ENCODE peak calls at places on chromosomes 1 and 21, in eight cellular contexts. D is K562, I is GM12878, F is ovary, H is HepG2, T is stomach, S is SK-N-SH, Z is esophagus muscularis mucosa. Q is an unnamed sample.

GRCh38 chr1:61950418-61950817 is 208.1 kb downstream of the PATJ start:
- DNase-seq in T (no peak), D (no peak), H (peak), I (no peak), Z (no peak), S (no peak), F (no peak), Q (no peak)

GRCh38 chr1:244022301-244022700 is 28.8 kb upstream of the ZBTB18 start:
- DNase-seq in H (no peak), D (no peak), T (no peak), S (no peak), I (no peak), F (no peak), Z (no peak), Q (no peak)

GRCh38 chr1:230231739-230232075 is 164.7 kb downstream of the GALNT2 start:
- DNase-seq in T (peak), Z (no peak), D (peak), S (no peak), F (peak), H (no peak), I (no peak), Q (peak)

GRCh38 chr1:45334308-45335245 is 5.4 kb upstream of the TOE1 start:
- DNase-seq in H (no peak), F (no peak), I (no peak), D (no peak), T (no peak), S (no peak), Z (no peak), Q (no peak)

GRCh38 chr1:79326875-79327274 is 320.3 kb upstream of the ADGRL4 start:
- DNase-seq in D (no peak), H (no peak), I (no peak), S (no peak), Z (no peak), F (no peak), T (no peak), Q (no peak)

GRCh38 chr1:111736548-111737215 is 2.5 kb downstream of the INKA2 start:
- DNase-seq in I (no peak), D (no peak), F (peak), T (no peak), H (no peak), Z (no peak), S (no peak), Q (no peak)

GRCh38 chr1:235442788-235443429 is 61.3 kb downstream of the B3GALNT2 start:
- DNase-seq in F (no peak), H (no peak), S (no peak), T (no peak), D (peak), Z (no peak), I (no peak), Q (no peak)

GRCh38 chr1:180181048-180181447 is 26.4 kb downstream of the QSOX1 start:
- DNase-seq in I (no peak), D (peak), S (peak), H (no peak), F (no peak), T (no peak), Z (no peak), Q (no peak)

GRCh38 chr1:39164256-39164655 is 40.2 kb upstream of the MACF1 start:
- DNase-seq in F (no peak), H (no peak), I (no peak), Z (no peak), S (no peak), T (no peak), D (no peak), Q (no peak)

GRCh38 chr1:242208021-242208420 is 209.1 kb upstream of the MAP1LC3C start:
- DNase-seq in I (no peak), Z (no peak), F (no peak), D (no peak), S (no peak), T (no peak), H (no peak), Q (no peak)

GRCh38 chr1:99527078-99527477 is 118.8 kb upstream of the PALMD start:
- DNase-seq in D (peak), Z (no peak), S (peak), F (no peak), T (no peak), H (peak), I (no peak), Q (no peak)

GRCh38 chr1:13922440-13922839 is 222.5 kb downstream of the PRDM2 start:
- DNase-seq in D (no peak), F (no peak), T (no peak), H (no peak), S (no peak), I (no peak), Z (peak), Q (no peak)

GRCh38 chr1:84585803-84586202 is 11.6 kb upstream of the CTBS start:
- DNase-seq in T (no peak), H (no peak), S (no peak), Z (no peak), D (no peak), I (no peak), F (no peak), Q (no peak)

GRCh38 chr1:214385428-214385827 is 104.5 kb downstream of the SMYD2 start:
- DNase-seq in D (no peak), T (no peak), H (no peak), S (no peak), F (no peak), I (no peak), Z (no peak), Q (no peak)

GRCh38 chr1:156860639-156861423 is at the start of gene NTRK1:
- DNase-seq in F (no peak), H (no peak), S (peak), I (no peak), D (peak), T (peak), Z (no peak), Q (peak)

GRCh38 chr1:119712342-119713038 is 756 bp downstream of the PHGDH start:
- DNase-seq in Z (peak), D (peak), F (peak), I (no peak), S (peak), T (peak), H (peak), Q (peak)

GRCh38 chr1:192485692-192486436 is 89.7 kb upstream of the RGS1 start:
- DNase-seq in S (no peak), F (peak), T (peak), I (no peak), D (no peak), Z (peak), H (peak), Q (peak)

GRCh38 chr1:203742446-203742845 is 22.5 kb upstream of the LAX1 start:
- DNase-seq in S (no peak), H (no peak), T (no peak), F (no peak), I (no peak), Z (no peak), D (no peak), Q (no peak)

GRCh38 chr1:111275079-111275478 is 15.6 kb upstream of the CHIA start:
- DNase-seq in Z (no peak), T (no peak), I (no peak), F (no peak), D (no peak), S (peak), H (no peak), Q (peak)

GRCh38 chr1:179883040-179883501 is 986 bp downstream of the TOR1AIP1 start:
- DNase-seq in I (no peak), T (peak), D (no peak), S (peak), H (no peak), Z (no peak), F (no peak), Q (peak)

GRCh38 chr1:29412591-29412990 is 176.3 kb downstream of the PTPRU start:
- DNase-seq in Z (no peak), T (no peak), S (no peak), I (no peak), F (no peak), H (no peak), D (no peak), Q (no peak)

GRCh38 chr21:29077651-29078090 is 4.2 kb upstream of the CCT8 start:
- DNase-seq in H (no peak), Z (no peak), D (no peak), F (no peak), S (no peak), I (peak), T (no peak), Q (no peak)

GRCh38 chr21:17798796-17799195 is 20.4 kb downstream of the C21orf91 start:
- DNase-seq in H (no peak), D (no peak), S (no peak), F (no peak), T (no peak), Z (no peak), I (no peak), Q (no peak)

GRCh38 chr1:241323510-241323909 is 33.5 kb downstream of the RGS7 start:
- DNase-seq in D (peak), H (no peak), F (no peak), S (peak), T (peak), I (no peak), Z (no peak), Q (peak)

GRCh38 chr21:29215709-29216108 is 83.0 kb upstream of the BACH1 start:
- DNase-seq in D (no peak), F (no peak), Z (no peak), T (no peak), H (no peak), S (no peak), I (no peak), Q (no peak)

GRCh38 chr1:34474566-34474965 is 280.3 kb upstream of the GJB5 start:
- DNase-seq in Z (no peak), I (no peak), S (no peak), H (no peak), T (no peak), F (no peak), D (no peak), Q (no peak)

GRCh38 chr1:86714159-86714558 is 9.8 kb downstream of the SH3GLB1 start:
- DNase-seq in D (no peak), H (peak), I (no peak), Z (no peak), T (no peak), S (no peak), F (no peak), Q (no peak)

GRCh38 chr1:170634293-170634692 is 29.6 kb upstream of the PRRX1 start:
- DNase-seq in I (no peak), F (no peak), Z (no peak), S (no peak), D (no peak), H (no peak), T (no peak), Q (no peak)
- TF ChIP-seq EP300 in I (no peak), F (no peak), Z (no peak), S (peak), D (no peak), H (no peak), T (no peak), Q (no peak)

GRCh38 chr1:76140227-76140626 is 65.7 kb downstream of the ST6GALNAC3 start:
- DNase-seq in D (no peak), F (no peak), H (no peak), S (no peak), I (no peak), T (no peak), Z (no peak), Q (peak)
- TF ChIP-seq EP300 in D (no peak), F (no peak), H (no peak), S (no peak), I (no peak), T (no peak), Z (no peak), Q (no peak)

DNA sequence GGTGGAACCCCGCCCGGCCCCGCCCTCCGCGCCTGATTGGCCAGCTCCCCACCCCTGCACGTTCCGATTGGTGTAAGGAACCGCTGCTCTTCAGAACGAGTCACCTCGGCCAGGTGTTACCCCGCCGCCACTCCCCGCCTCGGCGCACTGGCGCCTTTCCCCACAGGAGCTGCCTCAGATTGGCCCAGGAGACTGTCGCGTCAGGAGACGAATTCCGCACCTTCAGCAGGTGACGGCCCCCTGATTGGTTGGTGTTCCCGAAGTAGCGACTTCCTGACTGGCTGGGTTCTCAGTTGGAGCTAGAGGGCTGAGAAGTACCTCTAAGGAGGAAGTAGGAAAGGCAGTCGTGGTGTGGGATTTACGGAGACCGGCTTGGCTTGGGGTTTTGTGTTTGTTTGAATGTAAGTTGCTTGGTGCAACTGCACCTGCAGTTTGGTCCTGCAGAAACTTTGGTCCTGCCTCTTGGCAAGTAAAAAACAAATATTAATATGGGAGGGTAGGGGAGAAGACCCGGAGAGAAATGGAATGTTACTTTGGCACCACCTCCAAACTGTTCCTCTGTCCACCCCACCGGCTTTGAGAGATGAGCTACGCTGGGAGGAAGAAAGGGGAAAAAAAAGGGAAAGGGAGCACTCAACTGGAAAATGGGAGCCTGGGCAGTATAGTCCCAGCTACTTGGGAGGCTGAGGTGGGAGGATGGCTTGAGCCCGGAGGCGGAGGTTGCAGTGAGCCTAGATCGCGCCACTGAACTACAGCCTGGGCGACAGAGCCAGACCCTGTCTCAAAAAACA is 411 bp upstream of the F11R start:
- DNase-seq in S (peak), D (peak), H (peak), T (peak), Z (peak), F (peak), I (peak), Q (peak)
- TF ChIP-seq EP300 in S (no peak), D (no peak), H (no peak), T (no peak), Z (no peak), F (no peak), I (no peak), Q (no peak)

GRCh38 chr1:172185206-172185605 is 235.3 kb upstream of the C1orf105 start:
- DNase-seq in Z (no peak), D (no peak), I (peak), T (no peak), S (no peak), H (no peak), F (no peak), Q (no peak)
- TF ChIP-seq EP300 in Z (no peak), D (no peak), I (peak), T (no peak), S (no peak), H (no peak), F (no peak), Q (no peak)

GRCh38 chr1:24385160-24385939 is 28.2 kb downstream of the STPG1 start:
- DNase-seq in F (no peak), D (peak), T (no peak), S (no peak), I (no peak), H (no peak), Z (peak), Q (no peak)

GRCh38 chr1:24386931-24387330 is 26.7 kb downstream of the STPG1 start:
- DNase-seq in I (no peak), F (no peak), T (no peak), Z (peak), H (no peak), D (no peak), S (no peak), Q (no peak)

GRCh38 chr1:24384251-24385090 is 29.1 kb downstream of the STPG1 start:
- DNase-seq in D (no peak), F (no peak), H (no peak), Z (peak), T (peak), S (no peak), I (no peak), Q (peak)

GRCh38 chr1:24387636-24388035 is 25.9 kb downstream of the STPG1 start:
- DNase-seq in T (no peak), I (no peak), D (no peak), Z (peak), F (no peak), H (no peak), S (no peak), Q (no peak)

GRCh38 chr1:24386241-24386640 is 27.3 kb downstream of the STPG1 start:
- DNase-seq in T (no peak), D (no peak), S (no peak), F (no peak), H (no peak), I (no peak), Z (peak), Q (no peak)
- TF ChIP-seq EP300 in T (no peak), D (no peak), S (no peak), F (no peak), H (no peak), I (no peak), Z (no peak), Q (no peak)

DNA sequence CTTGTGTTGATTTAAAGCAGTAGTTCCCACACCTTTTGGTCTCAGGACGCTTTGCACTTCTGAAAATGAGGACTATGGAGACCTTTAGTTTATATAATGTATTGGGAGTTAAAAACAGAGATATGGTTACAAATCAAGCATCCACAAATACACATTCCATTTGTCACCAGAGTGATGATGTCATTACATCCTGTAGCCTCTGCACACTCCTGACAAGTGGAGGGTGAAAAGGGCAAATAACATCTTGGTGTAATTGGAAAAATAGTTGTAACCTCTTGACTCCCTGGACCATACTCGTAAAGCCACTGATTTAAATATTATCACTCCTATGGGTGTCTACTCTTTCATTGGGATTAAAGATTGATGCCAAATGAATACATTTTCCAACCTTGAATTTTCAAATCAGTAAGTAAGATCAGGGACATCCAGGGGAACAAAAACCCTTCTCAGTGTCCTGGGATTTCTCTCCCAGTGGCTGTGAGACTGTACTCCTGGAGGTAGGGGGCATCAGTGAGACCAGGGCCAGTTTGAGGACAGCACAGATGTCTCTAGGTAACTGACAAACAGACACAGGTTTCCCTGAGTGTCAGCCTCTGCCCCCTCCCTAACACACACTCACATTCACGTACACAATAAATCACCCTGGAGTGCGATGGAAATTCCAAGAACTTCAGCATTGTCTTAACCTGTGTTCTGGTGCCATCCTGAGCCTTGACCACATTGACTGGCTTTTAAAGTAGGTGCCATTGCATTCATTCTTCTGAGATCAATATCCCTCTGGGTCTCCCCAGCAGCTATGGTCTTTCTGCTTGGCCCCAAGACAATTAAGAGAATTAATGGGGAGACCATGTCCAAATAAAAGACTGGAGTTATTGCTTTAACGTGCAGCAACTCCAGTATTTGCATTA is 63.0 kb downstream of the NR5A2 start:
- DNase-seq in T (no peak), Z (no peak), S (no peak), D (peak), F (no peak), I (no peak), H (peak), Q (no peak)
- TF ChIP-seq EP300 in T (no peak), Z (no peak), S (no peak), D (no peak), F (no peak), I (no peak), H (no peak), Q (no peak)

Q was measured in transverse colon.